ENCODE peak calls at places on chromosome 15, in seven cellular contexts. E, U, V, J, K, R and C are unnamed samples.
A peak's percentile ranks its signal among the peaks of the same experiment; 100 is the strongest.

GRCh38 chr15:41025393-41025792 is 72.1 kb downstream of the CHAC1 start:
- DNase-seq in U (no peak), V (no peak), K (no peak), E (no peak), R (no peak), J (no peak), C (no peak)

GRCh38 chr15:49273734-49274318 is 103.8 kb downstream of the GALK2 start:
- DNase-seq in U (no peak), J (no peak), R (no peak), E (no peak), V (no peak), K (no peak), C (no peak)

GRCh38 chr15:69475769-69476358 is 23.2 kb downstream of the RPLP1 start:
- DNase-seq in J (peak; percentile 74), E (peak; percentile 25), R (peak; percentile 56), U (no peak), V (peak; percentile 63), K (peak; percentile 79), C (no peak)

GRCh38 chr15:66701422-66702034 is 508 bp upstream of the SMAD6 start:
- DNase-seq in R (no peak), V (no peak), K (no peak), J (peak; percentile 65), U (no peak), E (no peak), C (no peak)

GRCh38 chr15:31463521-31464102 is 137.0 kb downstream of the KLF13 start:
- DNase-seq in K (no peak), V (no peak), J (peak; percentile 4), E (no peak), R (no peak), U (no peak), C (no peak)

GRCh38 chr15:68800875-68801274 is 19.8 kb downstream of the ANP32A start:
- DNase-seq in V (no peak), E (no peak), K (no peak), J (no peak), U (no peak), R (no peak), C (no peak)

GRCh38 chr15:29064290-29064689 is 178.5 kb downstream of the APBA2 start:
- DNase-seq in V (no peak), U (no peak), J (no peak), E (no peak), R (no peak), K (no peak), C (no peak)

GRCh38 chr15:81573098-81573746 is 199.2 kb upstream of the TMC3 start:
- DNase-seq in E (no peak), V (no peak), K (no peak), U (no peak), J (no peak), R (no peak), C (no peak)

GRCh38 chr15:77510066-77511044 is 89.7 kb downstream of the HMG20A start:
- DNase-seq in R (no peak), J (no peak), K (no peak), U (no peak), E (no peak), V (no peak), C (no peak)

GRCh38 chr15:74196175-74196574 is 6.4 kb downstream of the STRA6 start:
- DNase-seq in R (no peak), U (peak; percentile 94), J (peak; percentile 55), K (peak; percentile 94), V (peak; percentile 93), E (no peak), C (no peak)

GRCh38 chr15:27835233-27835939 is 263.7 kb downstream of the OCA2 start:
- DNase-seq in J (no peak), E (no peak), K (no peak), R (no peak), V (no peak), U (no peak), C (no peak)

GRCh38 chr15:43514241-43515057 is 3.0 kb upstream of the MAP1A start:
- DNase-seq in J (peak; percentile 73), U (no peak), K (peak; percentile 26), E (no peak), R (peak; percentile 72), V (peak; percentile 49), C (no peak)

GRCh38 chr15:80173022-80173759 is 20.4 kb downstream of the FAH start:
- DNase-seq in U (no peak), R (peak; percentile 79), J (peak; percentile 52), E (no peak), V (peak; percentile 52), K (peak; percentile 68), C (no peak)

GRCh38 chr15:51382787-51383186 is 41.3 kb downstream of the GLDN start:
- DNase-seq in J (no peak), V (peak; percentile 53), E (no peak), K (peak; percentile 66), R (peak; percentile 12), U (no peak), C (no peak)

GRCh38 chr15:88610756-88611231 is 10.3 kb upstream of the AEN start:
- DNase-seq in U (no peak), R (peak; percentile 37), J (no peak), E (no peak), V (peak; percentile 13), K (no peak), C (no peak)

GRCh38 chr15:66505430-66505811 is 295 bp downstream of the ZWILCH start:
- DNase-seq in R (no peak), K (peak; percentile 39), E (no peak), J (no peak), V (peak; percentile 51), U (no peak), C (peak; percentile 23)

GRCh38 chr15:90859234-90860131 is 8.9 kb upstream of the FURIN start:
- DNase-seq in R (no peak), V (no peak), E (no peak), U (no peak), K (no peak), J (no peak), C (no peak)

GRCh38 chr15:25710184-25710583 is 152.9 kb downstream of the ATP10A start:
- DNase-seq in K (peak; percentile 18), J (no peak), U (no peak), V (no peak), E (no peak), R (peak; percentile 63), C (no peak)

GRCh38 chr15:99361541-99362185 is 110.4 kb downstream of the LRRC28 start:
- DNase-seq in K (peak; percentile 39), E (no peak), J (no peak), U (no peak), R (peak; percentile 31), V (peak; percentile 42), C (no peak)

GRCh38 chr15:94412979-94413741 is 181.8 kb downstream of the MCTP2 start:
- DNase-seq in E (no peak), R (peak; percentile 51), K (peak; percentile 33), J (no peak), V (peak; percentile 25), U (no peak), C (peak; percentile 6)

GRCh38 chr15:64619880-64620839 is 155.2 kb downstream of the RBPMS2 start:
- DNase-seq in V (peak; percentile 79), U (peak; percentile 55), K (peak; percentile 65), R (no peak), E (no peak), J (no peak), C (no peak)

GRCh38 chr15:90834626-90835025 is 33.8 kb upstream of the FURIN start:
- DNase-seq in V (no peak), K (no peak), E (no peak), R (no peak), U (no peak), J (no peak), C (no peak)

GRCh38 chr15:74134387-74135027 is 4.1 kb downstream of the ISLR2 start:
- DNase-seq in R (no peak), V (peak; percentile 23), K (no peak), E (no peak), J (peak; percentile 48), U (no peak), C (no peak)

GRCh38 chr15:40597024-40597423 is 3.0 kb downstream of the KNL1 start:
- DNase-seq in E (no peak), U (no peak), V (no peak), J (no peak), K (no peak), R (no peak), C (no peak)

GRCh38 chr15:68384451-68385239 is 47.3 kb downstream of the ITGA11 start:
- DNase-seq in V (peak; percentile 92), J (peak; percentile 16), K (peak; percentile 93), U (peak; percentile 89), R (no peak), E (no peak), C (no peak)

GRCh38 chr15:30859091-30859874 is 44.4 kb upstream of the FAN1 start:
- DNase-seq in J (no peak), U (peak; percentile 13), V (peak; percentile 29), K (peak; percentile 41), E (no peak), R (peak; percentile 51), C (no peak)

GRCh38 chr15:52730163-52730562 is 51.0 kb upstream of the ATOSA start:
- DNase-seq in U (no peak), R (peak; percentile 95), V (peak; percentile 8), K (peak; percentile 60), J (no peak), E (no peak), C (no peak)

GRCh38 chr15:28994142-28994829 is 108.5 kb downstream of the APBA2 start:
- DNase-seq in E (no peak), R (no peak), K (no peak), V (no peak), U (no peak), J (no peak), C (no peak)

GRCh38 chr15:25066708-25067107 is 111.9 kb downstream of the SNRPN start:
- DNase-seq in K (no peak), U (no peak), V (no peak), E (no peak), R (no peak), J (no peak), C (no peak)

GRCh38 chr15:67979281-67979680 is 74.8 kb upstream of the PIAS1 start:
- DNase-seq in K (no peak), R (no peak), J (no peak), V (no peak), U (no peak), E (no peak), C (no peak)

GRCh38 chr15:58749532-58750337 is at the start of gene ADAM10:
- DNase-seq in K (peak; percentile 99), U (peak; percentile 95), E (peak; percentile 95), V (peak; percentile 99), J (peak; percentile 99), R (peak; percentile 99), C (peak; percentile 76)
- H3K4me3 ChIP-seq in K (peak within 1 kb of the TSS; percentile 90), U (peak within 1 kb of the TSS; percentile 80), E (peak within 1 kb of the TSS; percentile 86), V (peak within 1 kb of the TSS; percentile 74), J (peak within 1 kb of the TSS; percentile 89), R (peak within 1 kb of the TSS; percentile 87), C (peak within 1 kb of the TSS; percentile 92)

GRCh38 chr15:62828364-62828763 is 214.2 kb upstream of the TPM1 start:
- DNase-seq in V (no peak), U (no peak), K (no peak), E (no peak), J (no peak), R (no peak), C (no peak)
- TF ChIP-seq CTCF in V (no peak), U (no peak), K (no peak), E (no peak), J (no peak), R (no peak), C (peak; percentile 47)

GRCh38 chr15:92395176-92395521 is 1.5 kb downstream of the ST8SIA2 start:
- DNase-seq in K (no peak), R (no peak), J (no peak), V (no peak), E (no peak), U (no peak), C (no peak)
- H3K4me3 ChIP-seq in K (no peak overlapping the region), R (no peak overlapping the region), J (no peak overlapping the region), V (no peak overlapping the region), E (no peak overlapping the region), U (no peak overlapping the region), C (peak overlapping the region; percentile 57)

GRCh38 chr15:45144775-45145174 is 15.0 kb downstream of the DUOX1 start:
- DNase-seq in R (no peak), J (no peak), K (no peak), E (no peak), V (no peak), U (no peak), C (no peak)
- TF ChIP-seq CTCF in R (no peak), J (no peak), K (no peak), E (no peak), V (no peak), U (no peak), C (no peak)